ENCODE peak calls at places on chromosome 17, in five cellular contexts. One of them, this sample, is unnamed.

GRCh38 chr17:5585814-5586558 is 1.7 kb upstream of the NLRP1 start:
- DNase-seq in NT2/D1: no peak
- DNase-seq in activated naive CD8-positive, alpha-beta T cell treated with anti-CD3 and anti-CD28 coated beads, Interleukin-2, amount 50 U/mL, for 24 hours: peak
- DNase-seq in neural progenitor cell: no peak
- DNase-seq in activated CD4-positive, alpha-beta T cell treated with anti-CD3 and anti-CD28 coated beads for 24 hours: no peak
- DNase-seq in this sample: no peak

GRCh38 chr17:72176902-72177660 is 56.3 kb downstream of the SOX9 start:
- DNase-seq in NT2/D1: no peak
- DNase-seq in activated naive CD8-positive, alpha-beta T cell treated with anti-CD3 and anti-CD28 coated beads, Interleukin-2, amount 50 U/mL, for 24 hours: no peak
- DNase-seq in neural progenitor cell: no peak
- DNase-seq in activated CD4-positive, alpha-beta T cell treated with anti-CD3 and anti-CD28 coated beads for 24 hours: no peak
- DNase-seq in this sample: no peak

GRCh38 chr17:27038676-27039075 is 255.2 kb upstream of the WSB1 start:
- DNase-seq in NT2/D1: peak
- DNase-seq in activated naive CD8-positive, alpha-beta T cell treated with anti-CD3 and anti-CD28 coated beads, Interleukin-2, amount 50 U/mL, for 24 hours: no peak
- DNase-seq in neural progenitor cell: no peak
- DNase-seq in activated CD4-positive, alpha-beta T cell treated with anti-CD3 and anti-CD28 coated beads for 24 hours: no peak
- DNase-seq in this sample: peak

GRCh38 chr17:78583091-78583490 is 5.9 kb upstream of the DNAH17 start:
- DNase-seq in NT2/D1: no peak
- DNase-seq in activated naive CD8-positive, alpha-beta T cell treated with anti-CD3 and anti-CD28 coated beads, Interleukin-2, amount 50 U/mL, for 24 hours: no peak
- DNase-seq in neural progenitor cell: peak
- DNase-seq in activated CD4-positive, alpha-beta T cell treated with anti-CD3 and anti-CD28 coated beads for 24 hours: no peak
- DNase-seq in this sample: no peak

GRCh38 chr17:2337152-2337810 is at the start of gene SGSM2:
- DNase-seq in NT2/D1: no peak
- DNase-seq in activated naive CD8-positive, alpha-beta T cell treated with anti-CD3 and anti-CD28 coated beads, Interleukin-2, amount 50 U/mL, for 24 hours: peak
- DNase-seq in neural progenitor cell: peak
- DNase-seq in activated CD4-positive, alpha-beta T cell treated with anti-CD3 and anti-CD28 coated beads for 24 hours: peak
- DNase-seq in this sample: peak

GRCh38 chr17:65027305-65027704 is 29.2 kb downstream of the GNA13 start:
- DNase-seq in NT2/D1: peak
- DNase-seq in activated naive CD8-positive, alpha-beta T cell treated with anti-CD3 and anti-CD28 coated beads, Interleukin-2, amount 50 U/mL, for 24 hours: peak
- DNase-seq in neural progenitor cell: peak
- DNase-seq in activated CD4-positive, alpha-beta T cell treated with anti-CD3 and anti-CD28 coated beads for 24 hours: peak
- DNase-seq in this sample: no peak

GRCh38 chr17:19298561-19299213 is 61.5 kb downstream of the EPN2 start:
- DNase-seq in NT2/D1: no peak
- DNase-seq in activated naive CD8-positive, alpha-beta T cell treated with anti-CD3 and anti-CD28 coated beads, Interleukin-2, amount 50 U/mL, for 24 hours: no peak
- DNase-seq in neural progenitor cell: no peak
- DNase-seq in activated CD4-positive, alpha-beta T cell treated with anti-CD3 and anti-CD28 coated beads for 24 hours: no peak
- DNase-seq in this sample: no peak

GRCh38 chr17:79171152-79171551 is 96.5 kb downstream of the ENGASE start:
- DNase-seq in NT2/D1: no peak
- DNase-seq in activated naive CD8-positive, alpha-beta T cell treated with anti-CD3 and anti-CD28 coated beads, Interleukin-2, amount 50 U/mL, for 24 hours: no peak
- DNase-seq in neural progenitor cell: no peak
- DNase-seq in activated CD4-positive, alpha-beta T cell treated with anti-CD3 and anti-CD28 coated beads for 24 hours: no peak
- DNase-seq in this sample: no peak

GRCh38 chr17:49055181-49055927 is 58.2 kb downstream of the IGF2BP1 start:
- DNase-seq in NT2/D1: no peak
- DNase-seq in activated naive CD8-positive, alpha-beta T cell treated with anti-CD3 and anti-CD28 coated beads, Interleukin-2, amount 50 U/mL, for 24 hours: no peak
- DNase-seq in neural progenitor cell: no peak
- DNase-seq in activated CD4-positive, alpha-beta T cell treated with anti-CD3 and anti-CD28 coated beads for 24 hours: no peak
- DNase-seq in this sample: no peak

GRCh38 chr17:29744121-29744520 is 121.4 kb upstream of the CORO6 start:
- DNase-seq in NT2/D1: no peak
- DNase-seq in activated naive CD8-positive, alpha-beta T cell treated with anti-CD3 and anti-CD28 coated beads, Interleukin-2, amount 50 U/mL, for 24 hours: no peak
- DNase-seq in neural progenitor cell: no peak
- DNase-seq in activated CD4-positive, alpha-beta T cell treated with anti-CD3 and anti-CD28 coated beads for 24 hours: no peak
- DNase-seq in this sample: no peak

GRCh38 chr17:39664581-39665561 is at the start of gene TCAP:
- DNase-seq in NT2/D1: no peak
- DNase-seq in activated naive CD8-positive, alpha-beta T cell treated with anti-CD3 and anti-CD28 coated beads, Interleukin-2, amount 50 U/mL, for 24 hours: no peak
- DNase-seq in neural progenitor cell: no peak
- DNase-seq in activated CD4-positive, alpha-beta T cell treated with anti-CD3 and anti-CD28 coated beads for 24 hours: no peak
- DNase-seq in this sample: no peak

GRCh38 chr17:2393954-2394749 is 6.7 kb downstream of the MNT start:
- DNase-seq in NT2/D1: no peak
- DNase-seq in activated naive CD8-positive, alpha-beta T cell treated with anti-CD3 and anti-CD28 coated beads, Interleukin-2, amount 50 U/mL, for 24 hours: peak
- DNase-seq in neural progenitor cell: peak
- DNase-seq in activated CD4-positive, alpha-beta T cell treated with anti-CD3 and anti-CD28 coated beads for 24 hours: no peak
- DNase-seq in this sample: peak

GRCh38 chr17:6505425-6506142 is 50.8 kb downstream of the PITPNM3 start:
- DNase-seq in NT2/D1: no peak
- DNase-seq in activated naive CD8-positive, alpha-beta T cell treated with anti-CD3 and anti-CD28 coated beads, Interleukin-2, amount 50 U/mL, for 24 hours: no peak
- DNase-seq in neural progenitor cell: no peak
- DNase-seq in activated CD4-positive, alpha-beta T cell treated with anti-CD3 and anti-CD28 coated beads for 24 hours: no peak
- DNase-seq in this sample: no peak

GRCh38 chr17:1108810-1109605 is 70.8 kb downstream of the ABR start:
- DNase-seq in NT2/D1: no peak
- DNase-seq in activated naive CD8-positive, alpha-beta T cell treated with anti-CD3 and anti-CD28 coated beads, Interleukin-2, amount 50 U/mL, for 24 hours: peak
- DNase-seq in neural progenitor cell: peak
- DNase-seq in activated CD4-positive, alpha-beta T cell treated with anti-CD3 and anti-CD28 coated beads for 24 hours: peak
- DNase-seq in this sample: no peak

GRCh38 chr17:30716461-30717289 is 107.8 kb downstream of the CRLF3 start:
- DNase-seq in NT2/D1: no peak
- DNase-seq in activated naive CD8-positive, alpha-beta T cell treated with anti-CD3 and anti-CD28 coated beads, Interleukin-2, amount 50 U/mL, for 24 hours: no peak
- DNase-seq in neural progenitor cell: no peak
- DNase-seq in activated CD4-positive, alpha-beta T cell treated with anti-CD3 and anti-CD28 coated beads for 24 hours: no peak
- DNase-seq in this sample: no peak

GRCh38 chr17:40557531-40558299 is 7.6 kb downstream of the CCR7 start:
- DNase-seq in NT2/D1: no peak
- DNase-seq in activated naive CD8-positive, alpha-beta T cell treated with anti-CD3 and anti-CD28 coated beads, Interleukin-2, amount 50 U/mL, for 24 hours: no peak
- DNase-seq in neural progenitor cell: no peak
- DNase-seq in activated CD4-positive, alpha-beta T cell treated with anti-CD3 and anti-CD28 coated beads for 24 hours: no peak
- DNase-seq in this sample: no peak

GRCh38 chr17:66178642-66179041 is 13.3 kb downstream of the CEP112 start:
- DNase-seq in NT2/D1: no peak
- DNase-seq in activated naive CD8-positive, alpha-beta T cell treated with anti-CD3 and anti-CD28 coated beads, Interleukin-2, amount 50 U/mL, for 24 hours: no peak
- DNase-seq in neural progenitor cell: no peak
- DNase-seq in activated CD4-positive, alpha-beta T cell treated with anti-CD3 and anti-CD28 coated beads for 24 hours: no peak
- DNase-seq in this sample: no peak

GRCh38 chr17:48052956-48053757 is 5.0 kb downstream of the NFE2L1 start:
- DNase-seq in NT2/D1: no peak
- DNase-seq in activated naive CD8-positive, alpha-beta T cell treated with anti-CD3 and anti-CD28 coated beads, Interleukin-2, amount 50 U/mL, for 24 hours: no peak
- DNase-seq in neural progenitor cell: no peak
- DNase-seq in activated CD4-positive, alpha-beta T cell treated with anti-CD3 and anti-CD28 coated beads for 24 hours: no peak
- DNase-seq in this sample: no peak

GRCh38 chr17:57670769-57671545 is 74.1 kb downstream of the CCDC182 start:
- DNase-seq in NT2/D1: no peak
- DNase-seq in activated naive CD8-positive, alpha-beta T cell treated with anti-CD3 and anti-CD28 coated beads, Interleukin-2, amount 50 U/mL, for 24 hours: no peak
- DNase-seq in neural progenitor cell: no peak
- DNase-seq in activated CD4-positive, alpha-beta T cell treated with anti-CD3 and anti-CD28 coated beads for 24 hours: no peak
- DNase-seq in this sample: no peak

GRCh38 chr17:31320791-31321190 is 631 bp downstream of the EVI2A start:
- DNase-seq in NT2/D1: no peak
- DNase-seq in activated naive CD8-positive, alpha-beta T cell treated with anti-CD3 and anti-CD28 coated beads, Interleukin-2, amount 50 U/mL, for 24 hours: no peak
- DNase-seq in neural progenitor cell: no peak
- DNase-seq in activated CD4-positive, alpha-beta T cell treated with anti-CD3 and anti-CD28 coated beads for 24 hours: no peak
- DNase-seq in this sample: no peak

GRCh38 chr17:19003543-19003965 is 1.0 kb downstream of the FAM83G start:
- DNase-seq in NT2/D1: no peak
- DNase-seq in activated naive CD8-positive, alpha-beta T cell treated with anti-CD3 and anti-CD28 coated beads, Interleukin-2, amount 50 U/mL, for 24 hours: no peak
- DNase-seq in neural progenitor cell: peak
- DNase-seq in activated CD4-positive, alpha-beta T cell treated with anti-CD3 and anti-CD28 coated beads for 24 hours: no peak
- DNase-seq in this sample: no peak

GRCh38 chr17:82105417-82105881 is 7.4 kb upstream of the FASN start:
- DNase-seq in NT2/D1: no peak
- DNase-seq in activated naive CD8-positive, alpha-beta T cell treated with anti-CD3 and anti-CD28 coated beads, Interleukin-2, amount 50 U/mL, for 24 hours: no peak
- DNase-seq in neural progenitor cell: no peak
- DNase-seq in activated CD4-positive, alpha-beta T cell treated with anti-CD3 and anti-CD28 coated beads for 24 hours: no peak
- DNase-seq in this sample: no peak

GRCh38 chr17:40854175-40854814 is 12.7 kb downstream of the KRT12 start:
- DNase-seq in NT2/D1: no peak
- DNase-seq in activated naive CD8-positive, alpha-beta T cell treated with anti-CD3 and anti-CD28 coated beads, Interleukin-2, amount 50 U/mL, for 24 hours: no peak
- DNase-seq in neural progenitor cell: no peak
- DNase-seq in activated CD4-positive, alpha-beta T cell treated with anti-CD3 and anti-CD28 coated beads for 24 hours: no peak
- DNase-seq in this sample: no peak

GRCh38 chr17:7432296-7432695 is 2.9 kb upstream of the TMEM102 start:
- DNase-seq in NT2/D1: no peak
- DNase-seq in activated naive CD8-positive, alpha-beta T cell treated with anti-CD3 and anti-CD28 coated beads, Interleukin-2, amount 50 U/mL, for 24 hours: no peak
- DNase-seq in neural progenitor cell: no peak
- DNase-seq in activated CD4-positive, alpha-beta T cell treated with anti-CD3 and anti-CD28 coated beads for 24 hours: no peak
- DNase-seq in this sample: no peak

GRCh38 chr17:718075-718474 is 3.4 kb upstream of the VPS53 start:
- DNase-seq in NT2/D1: no peak
- DNase-seq in activated naive CD8-positive, alpha-beta T cell treated with anti-CD3 and anti-CD28 coated beads, Interleukin-2, amount 50 U/mL, for 24 hours: no peak
- DNase-seq in neural progenitor cell: no peak
- DNase-seq in activated CD4-positive, alpha-beta T cell treated with anti-CD3 and anti-CD28 coated beads for 24 hours: no peak
- DNase-seq in this sample: no peak